ENCODE peak calls at places on chromosomes 7 and 10, in nine cellular contexts. A is MCF 10A, D is A549, N is BJ, Z is Caco-2, W is mucosa of descending colon, I is adrenal gland, T is epithelial cell of proximal tubule, Q is type B pancreatic cell. L is an unnamed sample.

GRCh38 chr7:151247611-151248176 is 800 bp downstream of the SMARCD3 start:
- DNase-seq in W (no peak), D (no peak), Z (no peak), Q (no peak), A (no peak), T (no peak), I (peak; percentile 58), N (no peak), L (no peak)

GRCh38 chr10:11993834-11994468 is 48.7 kb downstream of the UPF2 start:
- DNase-seq in Q (no peak), Z (no peak), W (no peak), A (no peak), T (no peak), N (no peak), I (no peak), D (no peak), L (peak; percentile 65)

GRCh38 chr7:48522692-48523091 is 351.4 kb downstream of the ABCA13 start:
- DNase-seq in T (no peak), A (peak; percentile 3), Q (no peak), D (no peak), Z (no peak), W (no peak), I (no peak), N (no peak), L (no peak)

GRCh38 chr7:136079066-136079465 is 101.9 kb upstream of the MTPN start:
- DNase-seq in W (no peak), T (no peak), N (no peak), Z (no peak), D (no peak), A (no peak), I (no peak), Q (no peak), L (no peak)

GRCh38 chr7:35657125-35657524 is 37.8 kb downstream of the HERPUD2 start:
- DNase-seq in I (no peak), Z (no peak), Q (no peak), W (no peak), A (no peak), N (no peak), D (no peak), T (no peak), L (no peak)

GRCh38 chr7:102895602-102896001 is 17.2 kb upstream of the LRRC17 start:
- DNase-seq in T (no peak), Z (no peak), W (no peak), A (no peak), I (no peak), D (no peak), Q (no peak), N (no peak), L (no peak)

GRCh38 chr10:3563298-3563697 is 221.7 kb downstream of the KLF6 start:
- DNase-seq in T (no peak), Q (no peak), N (no peak), W (no peak), D (no peak), Z (no peak), A (no peak), I (no peak), L (no peak)

GRCh38 chr10:110820321-110820814 is 51.4 kb upstream of the PDCD4 start:
- DNase-seq in W (no peak), Q (no peak), N (no peak), D (no peak), Z (no peak), I (peak; percentile 58), A (no peak), T (no peak), L (no peak)

GRCh38 chr10:60197206-60197605 is 192.5 kb downstream of the ANK3 start:
- DNase-seq in D (no peak), Z (no peak), W (no peak), Q (no peak), N (no peak), I (no peak), A (no peak), T (no peak), L (no peak)

GRCh38 chr10:93680414-93681047 is 21.9 kb downstream of the FRA10AC1 start:
- DNase-seq in Q (no peak), W (no peak), N (no peak), D (peak; percentile 69), T (peak; percentile 20), Z (no peak), A (peak; percentile 55), I (no peak), L (no peak)

GRCh38 chr10:118986815-118987790 is 42.4 kb upstream of the NANOS1 start:
- DNase-seq in A (no peak), I (no peak), Q (no peak), N (no peak), D (no peak), W (no peak), Z (no peak), T (no peak), L (no peak)

GRCh38 chr10:70672165-70672992 is at the start of gene ADAMTS14:
- DNase-seq in Z (no peak), W (no peak), A (no peak), Q (no peak), D (peak; percentile 33), N (no peak), I (peak; percentile 52), T (no peak), L (peak; percentile 59)

GRCh38 chr10:129853236-129853946 is 110.7 kb downstream of the EBF3 start:
- DNase-seq in D (peak; percentile 26), Q (no peak), I (no peak), W (no peak), Z (no peak), T (peak; percentile 59), A (peak; percentile 5), N (no peak), L (no peak)

GRCh38 chr10:95374597-95375209 is 83.9 kb upstream of the PDLIM1 start:
- DNase-seq in N (no peak), A (peak; percentile 88), W (peak; percentile 65), Z (peak; percentile 79), I (peak; percentile 82), Q (peak; percentile 79), T (peak; percentile 22), D (peak; percentile 84), L (peak; percentile 71)
- TF ChIP-seq CTCF in N (peak; percentile 85), A (peak; percentile 95), W (peak; percentile 68), Z (peak; percentile 94), I (peak; percentile 95), Q (peak; percentile 96), T (peak; percentile 100), D (peak; percentile 91), L (peak; percentile 95)

DNA sequence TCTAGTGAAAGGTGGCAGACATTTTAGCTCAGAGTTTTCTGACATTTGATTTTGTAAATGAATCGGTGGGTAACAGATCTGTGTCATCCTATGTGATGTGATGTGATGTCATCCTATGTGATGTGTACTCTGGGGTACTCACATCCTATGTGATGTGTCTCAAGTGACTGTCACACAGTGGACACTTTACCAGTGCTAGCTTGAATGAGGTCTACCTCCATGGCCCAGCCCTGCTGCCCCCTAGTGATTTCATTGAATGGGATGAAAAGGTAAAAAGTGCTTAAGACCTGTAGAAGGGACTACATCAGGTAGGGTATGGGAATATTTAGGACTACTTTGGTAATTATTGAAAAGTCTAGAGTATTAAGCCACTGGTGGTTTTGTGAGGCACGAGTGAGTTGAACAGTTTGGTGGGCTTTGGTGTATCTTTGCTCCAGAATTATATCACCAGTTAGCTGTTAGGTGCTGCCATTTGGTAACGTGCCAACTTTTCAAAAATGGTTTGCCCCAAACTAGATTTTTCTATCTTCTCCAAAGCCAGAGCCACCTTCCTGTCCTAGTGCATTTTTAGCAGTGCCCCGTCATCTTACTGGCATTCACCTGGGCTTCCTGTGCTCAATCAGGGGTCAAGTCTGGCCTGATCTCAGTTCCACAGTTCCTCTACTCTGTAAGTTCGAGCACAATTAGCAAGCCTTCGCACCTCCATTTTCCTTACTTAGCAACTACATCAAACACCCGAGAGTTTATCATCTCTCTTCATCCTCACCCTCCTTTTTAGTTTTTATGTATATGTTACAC is 9.7 kb downstream of the EIF4H start:
- DNase-seq in Q (no peak), W (no peak), T (no peak), Z (no peak), I (no peak), A (peak; percentile 46), N (no peak), D (peak; percentile 55), L (no peak)
- TF ChIP-seq CTCF in Q (peak; percentile 41), W (no peak), T (peak; percentile 63), Z (peak; percentile 55), I (no peak), A (peak; percentile 20), N (peak; percentile 23), D (peak; percentile 52), L (peak; percentile 49)

GRCh38 chr10:121084675-121085070 is 233.5 kb downstream of the WDR11 start:
- DNase-seq in N (no peak), W (no peak), Q (no peak), T (no peak), Z (no peak), I (no peak), A (no peak), D (no peak), L (no peak)
- TF ChIP-seq CTCF in N (no peak), W (no peak), Q (no peak), T (no peak), Z (no peak), I (no peak), A (no peak), D (no peak), L (no peak)

GRCh38 chr10:43897765-43898419 is 249.2 kb upstream of the ZNF32 start:
- DNase-seq in N (no peak), Z (no peak), I (no peak), W (no peak), A (no peak), T (no peak), Q (no peak), D (no peak), L (no peak)

GRCh38 chr10:43901302-43901701 is 252.6 kb upstream of the ZNF32 start:
- DNase-seq in Z (no peak), Q (no peak), N (no peak), W (no peak), D (no peak), A (no peak), I (no peak), T (no peak), L (no peak)

GRCh38 chr10:43901744-43902504 is 253.2 kb upstream of the ZNF32 start:
- DNase-seq in I (no peak), Z (no peak), N (no peak), A (no peak), T (no peak), W (no peak), D (no peak), Q (no peak), L (no peak)

GRCh38 chr10:43898592-43898991 is 249.9 kb upstream of the ZNF32 start:
- DNase-seq in N (no peak), D (no peak), A (no peak), T (no peak), W (no peak), Q (no peak), Z (no peak), I (no peak), L (no peak)

DNA sequence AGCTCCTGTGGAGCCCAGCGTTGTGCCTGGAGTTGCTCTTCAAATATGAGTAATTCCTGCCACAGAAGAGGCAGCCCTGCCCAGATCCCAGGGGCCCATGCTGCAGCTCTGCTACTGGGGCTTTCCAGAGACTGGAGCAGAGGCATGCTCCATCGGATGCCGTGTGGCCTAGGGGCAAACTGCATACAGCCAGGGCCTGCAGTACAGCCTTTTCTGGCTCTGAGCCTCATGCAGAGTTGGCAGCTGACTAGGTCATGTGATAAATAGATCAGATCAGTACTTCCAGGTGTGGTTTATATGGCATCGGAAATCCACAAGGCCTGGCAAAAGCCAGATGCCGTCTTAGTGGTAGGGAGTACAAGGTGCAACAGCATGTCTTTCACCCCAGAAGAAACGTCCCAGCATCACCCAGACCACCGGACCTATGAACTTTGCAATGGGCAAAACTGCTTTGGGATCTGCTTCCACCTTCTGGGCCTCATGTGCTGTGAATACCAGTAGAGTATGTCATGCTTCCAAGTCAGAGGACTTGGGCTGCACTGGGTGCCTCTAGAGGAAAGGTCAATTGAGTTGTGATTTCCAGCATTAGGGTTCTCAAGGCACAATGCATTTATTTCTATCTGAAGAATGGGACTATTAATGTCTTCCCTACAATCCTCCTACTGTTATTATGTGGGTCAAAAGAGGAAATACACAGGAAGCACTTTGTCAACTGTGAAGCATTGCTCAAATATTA is 250.7 kb upstream of the ZNF32 start:
- DNase-seq in I (no peak), D (no peak), W (no peak), A (no peak), Z (no peak), Q (no peak), N (no peak), T (no peak), L (no peak)
- TF ChIP-seq CTCF in I (no peak), D (no peak), W (no peak), A (no peak), Z (no peak), Q (no peak), N (no peak), T (no peak), L (no peak)

L was measured in GM13977.